ENCODE peak calls at places on chromosome 12, in seven cellular contexts. One of them, this sample, is unnamed. For H3K36me3, the result is how much of the 10 kb centered on the place peaks cover.

GRCh38 chr12:53695148-53696138 is 19.6 kb upstream of the ATP5MC2 start:
- DNase-seq in pancreas: peak
- DNase-seq in neural progenitor cell: peak
- DNase-seq in HCT116: peak
- DNase-seq in Peyer's patch: no peak
- DNase-seq in ovary: no peak
- DNase-seq in upper lobe of right lung: peak
- DNase-seq in this sample: no peak

GRCh38 chr12:86600664-86601231 is 344.6 kb upstream of the MGAT4C start:
- DNase-seq in Peyer's patch: no peak
- DNase-seq in ovary: peak
- DNase-seq in pancreas: peak
- DNase-seq in HCT116: no peak
- DNase-seq in neural progenitor cell: no peak
- DNase-seq in upper lobe of right lung: peak
- DNase-seq in this sample: no peak

GRCh38 chr12:23949212-23950010 is at the start of gene SOX5:
- DNase-seq in neural progenitor cell: peak
- DNase-seq in ovary: peak
- DNase-seq in pancreas: no peak
- DNase-seq in Peyer's patch: no peak
- DNase-seq in upper lobe of right lung: peak
- DNase-seq in HCT116: no peak
- DNase-seq in this sample: peak

GRCh38 chr12:79298511-79298910 is 392.3 kb downstream of the PAWR start:
- DNase-seq in ovary: no peak
- DNase-seq in upper lobe of right lung: no peak
- DNase-seq in HCT116: no peak
- DNase-seq in neural progenitor cell: no peak
- DNase-seq in Peyer's patch: no peak
- DNase-seq in pancreas: no peak
- DNase-seq in this sample: no peak

GRCh38 chr12:6295187-6295811 is 15.2 kb upstream of the PLEKHG6 start:
- DNase-seq in pancreas: no peak
- DNase-seq in neural progenitor cell: no peak
- DNase-seq in Peyer's patch: peak
- DNase-seq in ovary: no peak
- DNase-seq in upper lobe of right lung: no peak
- DNase-seq in HCT116: peak
- DNase-seq in this sample: no peak

GRCh38 chr12:95637010-95637409 is 85.7 kb upstream of the USP44 start:
- DNase-seq in pancreas: no peak
- DNase-seq in HCT116: no peak
- DNase-seq in upper lobe of right lung: no peak
- DNase-seq in Peyer's patch: no peak
- DNase-seq in neural progenitor cell: no peak
- DNase-seq in ovary: no peak
- DNase-seq in this sample: no peak

GRCh38 chr12:2003676-2004112 is 563 bp downstream of the DCP1B start:
- DNase-seq in ovary: no peak
- DNase-seq in HCT116: no peak
- DNase-seq in pancreas: no peak
- DNase-seq in neural progenitor cell: no peak
- DNase-seq in upper lobe of right lung: no peak
- DNase-seq in Peyer's patch: no peak
- DNase-seq in this sample: no peak

GRCh38 chr12:3362751-3363150 is 128.3 kb upstream of the PRMT8 start:
- DNase-seq in HCT116: no peak
- DNase-seq in upper lobe of right lung: no peak
- DNase-seq in ovary: no peak
- DNase-seq in neural progenitor cell: no peak
- DNase-seq in pancreas: no peak
- DNase-seq in Peyer's patch: no peak
- DNase-seq in this sample: no peak

GRCh38 chr12:56978397-56979138 is 21.2 kb upstream of the RDH16 start:
- DNase-seq in Peyer's patch: no peak
- DNase-seq in neural progenitor cell: no peak
- DNase-seq in ovary: no peak
- DNase-seq in upper lobe of right lung: no peak
- DNase-seq in HCT116: no peak
- DNase-seq in pancreas: no peak
- DNase-seq in this sample: no peak

GRCh38 chr12:30980886-30981662 is 54.5 kb downstream of the TSPAN11 start:
- DNase-seq in ovary: no peak
- DNase-seq in neural progenitor cell: no peak
- DNase-seq in upper lobe of right lung: no peak
- DNase-seq in Peyer's patch: no peak
- DNase-seq in HCT116: no peak
- DNase-seq in pancreas: no peak
- DNase-seq in this sample: no peak

GRCh38 chr12:22919883-22920282 is 294.9 kb downstream of the ETNK1 start:
- DNase-seq in HCT116: no peak
- DNase-seq in pancreas: no peak
- DNase-seq in ovary: no peak
- DNase-seq in upper lobe of right lung: no peak
- DNase-seq in neural progenitor cell: no peak
- DNase-seq in Peyer's patch: no peak
- DNase-seq in this sample: no peak

GRCh38 chr12:106586803-106587684 is 4.2 kb downstream of the RFX4 start:
- DNase-seq in ovary: no peak
- DNase-seq in upper lobe of right lung: no peak
- DNase-seq in HCT116: no peak
- DNase-seq in neural progenitor cell: peak
- DNase-seq in pancreas: peak
- DNase-seq in Peyer's patch: no peak
- DNase-seq in this sample: no peak

GRCh38 chr12:109797905-109798669 is 35.1 kb downstream of the TRPV4 start:
- DNase-seq in pancreas: no peak
- DNase-seq in upper lobe of right lung: no peak
- DNase-seq in HCT116: no peak
- DNase-seq in Peyer's patch: no peak
- DNase-seq in ovary: no peak
- DNase-seq in neural progenitor cell: peak
- DNase-seq in this sample: no peak

GRCh38 chr12:12724421-12725085 is 7.4 kb downstream of the CDKN1B start:
- DNase-seq in HCT116: no peak
- DNase-seq in upper lobe of right lung: no peak
- DNase-seq in pancreas: no peak
- DNase-seq in ovary: no peak
- DNase-seq in neural progenitor cell: peak
- DNase-seq in Peyer's patch: peak
- DNase-seq in this sample: no peak

GRCh38 chr12:56007148-56007891 is 10.2 kb downstream of the SUOX start:
- DNase-seq in pancreas: peak
- DNase-seq in HCT116: peak
- DNase-seq in Peyer's patch: peak
- DNase-seq in upper lobe of right lung: peak
- DNase-seq in neural progenitor cell: peak
- DNase-seq in ovary: peak
- DNase-seq in this sample: peak

GRCh38 chr12:84038241-84038640 is 874.4 kb downstream of the SLC6A15 start:
- DNase-seq in pancreas: no peak
- DNase-seq in ovary: no peak
- DNase-seq in Peyer's patch: no peak
- DNase-seq in neural progenitor cell: peak
- DNase-seq in upper lobe of right lung: no peak
- DNase-seq in HCT116: no peak
- DNase-seq in this sample: no peak

GRCh38 chr12:2804390-2805145 is 7.9 kb upstream of the ITFG2 start:
- DNase-seq in HCT116: no peak
- DNase-seq in neural progenitor cell: no peak
- DNase-seq in pancreas: no peak
- DNase-seq in Peyer's patch: no peak
- DNase-seq in ovary: peak
- DNase-seq in upper lobe of right lung: no peak
- DNase-seq in this sample: peak

GRCh38 chr12:6444031-6444430 is 724 bp upstream of the CD27 start:
- DNase-seq in neural progenitor cell: no peak
- DNase-seq in pancreas: no peak
- DNase-seq in HCT116: no peak
- DNase-seq in Peyer's patch: peak
- DNase-seq in upper lobe of right lung: peak
- DNase-seq in ovary: no peak
- DNase-seq in this sample: no peak

GRCh38 chr12:124764870-124765570 is 98.6 kb downstream of the SCARB1 start:
- DNase-seq in ovary: peak
- DNase-seq in Peyer's patch: no peak
- DNase-seq in pancreas: no peak
- DNase-seq in neural progenitor cell: no peak
- DNase-seq in upper lobe of right lung: no peak
- DNase-seq in HCT116: no peak
- DNase-seq in this sample: no peak

GRCh38 chr12:38850463-38850862 is 54.9 kb downstream of the CPNE8 start:
- DNase-seq in Peyer's patch: no peak
- DNase-seq in HCT116: no peak
- DNase-seq in upper lobe of right lung: no peak
- DNase-seq in neural progenitor cell: no peak
- DNase-seq in ovary: no peak
- DNase-seq in pancreas: no peak
- DNase-seq in this sample: no peak

DNA sequence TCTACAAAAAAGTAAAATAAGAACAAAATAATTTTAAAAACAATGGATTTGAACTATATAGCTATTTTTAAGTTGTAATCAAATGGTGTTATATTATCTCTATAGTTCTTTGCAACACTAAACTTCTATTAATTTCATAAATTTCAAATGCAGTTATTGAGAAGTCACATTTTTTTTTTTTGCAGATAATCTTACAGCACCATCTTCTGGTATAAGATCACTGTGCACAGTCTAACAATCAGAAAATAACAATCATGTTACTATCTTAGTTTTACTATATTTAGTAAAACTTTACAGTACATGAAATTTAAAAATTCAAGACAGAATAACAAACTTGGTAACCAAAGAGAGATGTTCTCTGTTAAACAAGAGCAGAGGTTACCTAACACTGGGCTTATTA is 40.6 kb downstream of the GXYLT1 start:
- DNase-seq in ovary: no peak
- DNase-seq in Peyer's patch: no peak
- DNase-seq in pancreas: no peak
- DNase-seq in neural progenitor cell: no peak
- DNase-seq in upper lobe of right lung: no peak
- DNase-seq in HCT116: no peak
- DNase-seq in this sample: no peak
- TF ChIP-seq CTCF in ovary: no peak
- TF ChIP-seq CTCF in Peyer's patch: no peak
- TF ChIP-seq CTCF in pancreas: no peak
- TF ChIP-seq CTCF in neural progenitor cell: peak
- TF ChIP-seq CTCF in upper lobe of right lung: peak
- TF ChIP-seq CTCF in HCT116: no peak
- TF ChIP-seq CTCF in this sample: peak

GRCh38 chr12:74169607-74170006 is 368.0 kb upstream of the ATXN7L3B start:
- DNase-seq in pancreas: no peak
- DNase-seq in ovary: no peak
- DNase-seq in upper lobe of right lung: no peak
- DNase-seq in neural progenitor cell: no peak
- DNase-seq in Peyer's patch: no peak
- DNase-seq in HCT116: no peak
- DNase-seq in this sample: no peak
- H3K36me3 ChIP-seq in pancreas: under half
- H3K36me3 ChIP-seq in ovary: under half
- H3K36me3 ChIP-seq in upper lobe of right lung: under half
- H3K36me3 ChIP-seq in neural progenitor cell: under half
- H3K36me3 ChIP-seq in Peyer's patch: under half
- H3K36me3 ChIP-seq in HCT116: under half
- H3K36me3 ChIP-seq in this sample: under half

DNA sequence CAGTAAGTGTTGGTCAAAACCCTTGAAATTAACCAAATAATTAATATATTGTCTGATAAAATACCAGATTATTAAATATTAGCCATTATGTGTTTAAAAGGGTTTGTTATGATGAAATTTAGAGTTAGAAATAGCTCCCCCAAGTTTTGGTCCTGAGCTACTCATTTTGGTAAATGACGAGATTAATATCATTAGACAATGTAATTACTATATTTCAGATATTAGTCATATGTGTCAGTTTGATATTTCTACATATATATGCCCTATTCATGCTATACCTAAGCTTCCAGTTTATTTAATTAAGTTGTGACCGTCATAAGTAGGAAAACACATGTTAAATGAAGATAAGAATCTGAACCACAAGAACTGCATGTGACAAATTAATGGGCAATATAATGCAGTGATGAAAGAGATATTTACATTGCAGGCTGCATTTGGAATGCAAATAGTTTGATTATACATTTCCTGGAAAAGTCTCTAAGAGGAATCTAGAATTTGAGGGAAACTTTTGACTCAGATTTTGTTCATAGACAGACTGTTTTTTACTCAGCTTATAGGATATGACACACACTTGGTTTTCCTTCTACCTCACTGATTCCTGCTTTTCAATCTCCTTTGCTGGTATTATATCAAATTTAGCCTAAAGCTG is 70.5 kb downstream of the TBC1D30 start:
- DNase-seq in pancreas: no peak
- DNase-seq in HCT116: no peak
- DNase-seq in ovary: no peak
- DNase-seq in Peyer's patch: no peak
- DNase-seq in neural progenitor cell: no peak
- DNase-seq in upper lobe of right lung: no peak
- DNase-seq in this sample: no peak
- H3K27ac ChIP-seq in pancreas: no peak
- H3K27ac ChIP-seq in HCT116: no peak
- H3K27ac ChIP-seq in ovary: no peak
- H3K27ac ChIP-seq in Peyer's patch: no peak
- H3K27ac ChIP-seq in neural progenitor cell: no peak
- H3K27ac ChIP-seq in upper lobe of right lung: no peak
- H3K27ac ChIP-seq in this sample: no peak

GRCh38 chr12:59194794-59195193 is 274.5 kb upstream of the LRIG3 start:
- DNase-seq in HCT116: no peak
- DNase-seq in ovary: no peak
- DNase-seq in upper lobe of right lung: no peak
- DNase-seq in pancreas: no peak
- DNase-seq in neural progenitor cell: peak
- DNase-seq in Peyer's patch: no peak
- DNase-seq in this sample: no peak
- TF ChIP-seq CTCF in HCT116: peak
- TF ChIP-seq CTCF in ovary: no peak
- TF ChIP-seq CTCF in upper lobe of right lung: no peak
- TF ChIP-seq CTCF in pancreas: no peak
- TF ChIP-seq CTCF in neural progenitor cell: peak
- TF ChIP-seq CTCF in Peyer's patch: no peak
- TF ChIP-seq CTCF in this sample: no peak

DNA sequence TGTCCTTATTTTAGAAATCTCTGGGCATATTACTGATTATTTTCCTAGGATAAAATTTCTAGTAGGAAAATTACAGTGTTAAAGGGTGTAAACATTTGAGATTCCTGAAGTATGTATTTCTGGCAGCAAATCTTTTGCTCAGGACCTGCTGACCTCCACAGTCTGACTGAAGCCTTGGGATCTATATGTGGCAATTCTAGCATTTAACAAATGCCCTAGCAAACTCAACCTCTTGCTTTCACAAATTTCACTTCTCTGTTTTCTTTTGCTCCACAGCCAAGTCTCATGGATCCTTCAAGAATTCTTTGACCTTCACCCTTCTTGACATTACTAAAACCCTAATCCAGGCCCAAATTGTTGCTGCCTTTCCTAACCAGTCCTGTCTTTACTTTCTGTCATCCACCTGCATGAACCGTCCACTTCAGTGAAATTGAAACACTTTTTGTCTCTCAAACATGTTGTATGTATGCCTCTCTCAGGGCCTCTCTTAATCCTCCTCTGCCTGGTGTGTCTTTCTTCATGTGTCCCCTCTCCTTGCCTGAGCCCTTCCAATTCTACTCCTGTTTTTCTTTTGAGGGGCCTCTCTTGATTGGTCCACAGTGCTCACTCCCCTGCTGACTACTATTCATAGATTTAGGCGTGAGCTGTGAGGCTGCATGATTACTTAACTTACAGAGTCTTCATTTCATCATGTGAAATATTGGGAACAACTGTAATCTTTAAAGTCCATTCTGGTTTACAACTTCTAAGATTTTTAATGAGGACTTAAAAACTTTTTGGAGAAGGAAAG is 5.1 kb upstream of the DYRK4 start:
- DNase-seq in Peyer's patch: no peak
- DNase-seq in neural progenitor cell: no peak
- DNase-seq in upper lobe of right lung: no peak
- DNase-seq in HCT116: no peak
- DNase-seq in pancreas: no peak
- DNase-seq in ovary: no peak
- DNase-seq in this sample: no peak
- H3K36me3 ChIP-seq in Peyer's patch: under half
- H3K36me3 ChIP-seq in neural progenitor cell: under half
- H3K36me3 ChIP-seq in upper lobe of right lung: under half
- H3K36me3 ChIP-seq in HCT116: under half
- H3K36me3 ChIP-seq in pancreas: under half
- H3K36me3 ChIP-seq in ovary: under half
- H3K36me3 ChIP-seq in this sample: under half